ENCODE peak calls at places on chromosome 3, in four cellular contexts. One of them, this sample, is unnamed.

GRCh38 chr3:134392336-134392983 is 18.2 kb upstream of the AMOTL2 start:
- DNase-seq in K562: no peak
- DNase-seq in HepG2: no peak
- DNase-seq in HCT116: no peak
- DNase-seq in this sample: no peak

GRCh38 chr3:106215047-106215446 is 346.2 kb upstream of the CBLB start:
- DNase-seq in HepG2: no peak
- DNase-seq in K562: no peak
- DNase-seq in HCT116: no peak
- DNase-seq in this sample: no peak

GRCh38 chr3:156792114-156792513 is 34.0 kb upstream of the LEKR1 start:
- DNase-seq in K562: no peak
- DNase-seq in HCT116: no peak
- DNase-seq in HepG2: no peak
- DNase-seq in this sample: no peak

GRCh38 chr3:197801801-197802504 is 10.9 kb downstream of the LRCH3 start:
- DNase-seq in HepG2: no peak
- DNase-seq in K562: no peak
- DNase-seq in HCT116: no peak
- DNase-seq in this sample: no peak

GRCh38 chr3:4835616-4836043 is 143.6 kb upstream of the BHLHE40 start:
- DNase-seq in HCT116: no peak
- DNase-seq in K562: no peak
- DNase-seq in HepG2: no peak
- DNase-seq in this sample: no peak

GRCh38 chr3:135203026-135203425 is 408.0 kb downstream of the EPHB1 start:
- DNase-seq in K562: no peak
- DNase-seq in HCT116: no peak
- DNase-seq in HepG2: no peak
- DNase-seq in this sample: no peak

GRCh38 chr3:171566803-171567422 is 106.7 kb upstream of the TNIK start:
- DNase-seq in HepG2: peak; percentile 41
- DNase-seq in K562: peak; percentile 64
- DNase-seq in HCT116: peak; percentile 28
- DNase-seq in this sample: peak; percentile 50

GRCh38 chr3:123587399-123587798 is 2.5 kb upstream of the HACD2 start:
- DNase-seq in HCT116: no peak
- DNase-seq in HepG2: no peak
- DNase-seq in K562: no peak
- DNase-seq in this sample: no peak

GRCh38 chr3:194205675-194206133 is 69.8 kb downstream of the HES1 start:
- DNase-seq in K562: no peak
- DNase-seq in HCT116: peak; percentile 39
- DNase-seq in HepG2: no peak
- DNase-seq in this sample: peak; percentile 76

GRCh38 chr3:111156506-111156905 is 84.9 kb downstream of the NECTIN3 start:
- DNase-seq in K562: no peak
- DNase-seq in HepG2: no peak
- DNase-seq in HCT116: no peak
- DNase-seq in this sample: no peak

GRCh38 chr3:59654120-59654952 is 604.5 kb upstream of the CFAP20DC start:
- DNase-seq in HepG2: no peak
- DNase-seq in K562: no peak
- DNase-seq in HCT116: no peak
- DNase-seq in this sample: no peak

GRCh38 chr3:20145874-20146273 is 40.1 kb downstream of the SGO1 start:
- DNase-seq in K562: no peak
- DNase-seq in HepG2: no peak
- DNase-seq in HCT116: no peak
- DNase-seq in this sample: peak; percentile 17

GRCh38 chr3:191768421-191768820 is 307.5 kb downstream of the PYDC2 start:
- DNase-seq in HepG2: no peak
- DNase-seq in HCT116: no peak
- DNase-seq in K562: no peak
- DNase-seq in this sample: no peak

GRCh38 chr3:57109437-57110199 is 49.2 kb downstream of the SPATA12 start:
- DNase-seq in HepG2: no peak
- DNase-seq in HCT116: no peak
- DNase-seq in K562: no peak
- DNase-seq in this sample: no peak

GRCh38 chr3:158102660-158103085 is 3.5 kb downstream of the SHOX2 start:
- DNase-seq in HepG2: no peak
- DNase-seq in K562: no peak
- DNase-seq in HCT116: no peak
- DNase-seq in this sample: no peak

GRCh38 chr3:191246628-191247027 is 47.6 kb downstream of the OSTN start:
- DNase-seq in HepG2: no peak
- DNase-seq in K562: no peak
- DNase-seq in HCT116: peak; percentile 83
- DNase-seq in this sample: no peak

GRCh38 chr3:157045238-157045860 is 114.6 kb downstream of the CCNL1 start:
- DNase-seq in HCT116: no peak
- DNase-seq in K562: no peak
- DNase-seq in HepG2: no peak
- DNase-seq in this sample: no peak

GRCh38 chr3:72340056-72340455 is 508.2 kb downstream of the SHQ1 start:
- DNase-seq in HCT116: no peak
- DNase-seq in HepG2: no peak
- DNase-seq in K562: no peak
- DNase-seq in this sample: no peak

GRCh38 chr3:119098620-119099222 is 47.2 kb upstream of the TEX55 start:
- DNase-seq in HepG2: peak; percentile 18
- DNase-seq in K562: peak; percentile 19
- DNase-seq in HCT116: peak; percentile 13
- DNase-seq in this sample: peak; percentile 38

GRCh38 chr3:145776782-145777408 is 384.1 kb downstream of the PLOD2 start:
- DNase-seq in K562: peak; percentile 27
- DNase-seq in HepG2: peak; percentile 47
- DNase-seq in HCT116: peak; percentile 39
- DNase-seq in this sample: peak; percentile 10

GRCh38 chr3:72375237-72376154 is 472.7 kb downstream of the SHQ1 start:
- DNase-seq in HCT116: no peak
- DNase-seq in HepG2: no peak
- DNase-seq in K562: no peak
- DNase-seq in this sample: no peak

GRCh38 chr3:59752925-59753324 is 703.1 kb upstream of the CFAP20DC start:
- DNase-seq in HCT116: no peak
- DNase-seq in K562: no peak
- DNase-seq in HepG2: no peak
- DNase-seq in this sample: no peak

GRCh38 chr3:52346623-52347530 is 30.8 kb downstream of the DNAH1 start:
- DNase-seq in HepG2: no peak
- DNase-seq in K562: no peak
- DNase-seq in HCT116: no peak
- DNase-seq in this sample: no peak
- TF ChIP-seq ELF1 in HepG2: no peak
- TF ChIP-seq ELF1 in K562: no peak
- TF ChIP-seq ELF1 in HCT116: no peak
- TF ChIP-seq ELF1 in this sample: no peak

GRCh38 chr3:196419386-196419785 is 12.8 kb downstream of the UBXN7 start:
- DNase-seq in K562: no peak
- DNase-seq in HepG2: no peak
- DNase-seq in HCT116: no peak
- DNase-seq in this sample: no peak
- TF ChIP-seq ELF1 in K562: no peak
- TF ChIP-seq ELF1 in HepG2: no peak
- TF ChIP-seq ELF1 in HCT116: no peak
- TF ChIP-seq ELF1 in this sample: no peak

GRCh38 chr3:179730508-179730907 is 77.7 kb downstream of the USP13 start:
- DNase-seq in HCT116: no peak
- DNase-seq in K562: no peak
- DNase-seq in HepG2: no peak
- DNase-seq in this sample: no peak

GRCh38 chr3:179723617-179724016 is 70.8 kb downstream of the USP13 start:
- DNase-seq in HCT116: no peak
- DNase-seq in K562: no peak
- DNase-seq in HepG2: no peak
- DNase-seq in this sample: no peak

GRCh38 chr3:179729981-179730380 is 77.1 kb downstream of the USP13 start:
- DNase-seq in HepG2: no peak
- DNase-seq in K562: no peak
- DNase-seq in HCT116: no peak
- DNase-seq in this sample: no peak

GRCh38 chr3:179729086-179729485 is 76.2 kb downstream of the USP13 start:
- DNase-seq in K562: no peak
- DNase-seq in HCT116: no peak
- DNase-seq in HepG2: no peak
- DNase-seq in this sample: no peak

DNA sequence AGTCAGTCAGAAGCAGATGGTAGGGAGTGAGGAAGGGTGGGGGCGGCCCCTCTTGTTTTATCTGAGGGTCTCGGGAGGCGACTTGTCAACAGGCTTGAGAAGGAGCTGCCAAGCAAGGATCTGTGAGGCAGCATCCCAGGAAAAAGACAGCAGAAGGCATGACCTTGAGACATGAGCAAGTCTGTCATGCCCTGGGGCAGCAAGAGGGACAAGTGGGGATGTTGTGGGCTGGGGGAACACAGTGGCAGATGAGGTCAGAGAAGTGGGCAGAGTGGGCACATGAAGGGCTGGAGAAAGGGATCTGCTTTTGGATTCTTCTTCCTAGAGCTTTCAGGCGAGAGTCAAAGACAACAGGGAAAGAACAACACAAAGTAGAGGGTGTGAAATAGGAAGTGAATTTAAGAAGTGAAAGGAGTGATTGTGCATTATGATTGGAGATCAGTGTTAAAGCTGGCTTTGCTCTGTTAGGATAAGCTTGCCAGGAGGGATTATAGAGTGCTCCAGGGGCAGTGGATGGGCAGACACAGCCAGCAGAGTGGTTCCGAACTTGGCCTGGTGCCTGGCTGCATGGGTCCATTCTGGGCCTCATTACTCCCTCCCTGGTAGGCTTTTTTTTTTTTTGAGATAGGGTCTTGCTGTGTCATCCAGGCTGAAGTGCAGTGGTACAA is 73.4 kb downstream of the USP13 start:
- DNase-seq in HepG2: no peak
- DNase-seq in K562: no peak
- DNase-seq in HCT116: no peak
- DNase-seq in this sample: no peak
- TF ChIP-seq ELF1 in HepG2: no peak
- TF ChIP-seq ELF1 in K562: no peak
- TF ChIP-seq ELF1 in HCT116: no peak
- TF ChIP-seq ELF1 in this sample: no peak

GRCh38 chr3:164095949-164096348 is 982.3 kb downstream of the SI start:
- DNase-seq in K562: no peak
- DNase-seq in HepG2: no peak
- DNase-seq in HCT116: no peak
- DNase-seq in this sample: no peak

GRCh38 chr3:164096352-164096751 is 981.9 kb downstream of the SI start:
- DNase-seq in HCT116: no peak
- DNase-seq in HepG2: no peak
- DNase-seq in K562: no peak
- DNase-seq in this sample: no peak

GRCh38 chr3:164095279-164095678 is 983.0 kb downstream of the SI start:
- DNase-seq in K562: no peak
- DNase-seq in HCT116: no peak
- DNase-seq in HepG2: no peak
- DNase-seq in this sample: no peak

GRCh38 chr3:164094546-164094945 is 983.8 kb downstream of the SI start:
- DNase-seq in HCT116: no peak
- DNase-seq in HepG2: no peak
- DNase-seq in K562: no peak
- DNase-seq in this sample: no peak
- TF ChIP-seq ELF1 in HCT116: no peak
- TF ChIP-seq ELF1 in HepG2: no peak
- TF ChIP-seq ELF1 in K562: no peak
- TF ChIP-seq ELF1 in this sample: no peak

DNA sequence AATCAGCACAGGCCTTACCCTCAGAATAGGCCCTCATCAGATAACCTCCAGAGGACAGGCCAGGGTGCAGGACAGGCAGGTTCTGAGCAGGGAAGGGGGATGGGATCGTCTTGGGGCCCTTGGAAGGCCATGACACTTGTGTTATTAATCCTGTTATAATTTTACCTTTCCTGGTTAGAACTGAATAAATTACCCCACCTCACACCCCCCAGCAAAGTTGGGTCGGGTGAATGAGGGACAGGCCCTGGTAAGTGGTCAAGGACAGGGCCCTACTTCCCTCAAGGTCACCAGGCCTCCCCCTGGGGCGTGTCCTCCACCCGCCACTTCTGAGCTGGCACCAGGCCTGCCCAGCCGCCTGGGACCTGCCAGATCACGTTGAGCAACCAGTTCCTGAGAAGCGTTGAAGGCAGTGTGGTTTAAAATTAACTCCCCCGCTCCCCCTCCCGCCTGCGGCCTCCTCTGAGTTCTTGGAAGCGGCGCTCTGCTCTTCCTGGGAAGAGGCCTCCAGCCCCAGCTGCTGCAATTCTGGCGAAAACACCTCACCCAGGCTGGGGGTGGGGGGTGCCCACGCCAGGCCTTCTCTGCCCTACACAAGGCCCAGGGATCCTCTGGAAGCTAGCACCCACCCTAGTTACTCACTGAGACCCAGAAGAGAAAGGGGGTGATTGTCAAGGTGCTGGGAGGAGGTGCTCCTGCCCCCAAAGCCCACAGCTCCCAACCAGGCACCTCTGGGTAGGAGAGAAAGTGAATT is 10.6 kb downstream of the CISH start:
- DNase-seq in HCT116: peak; percentile 77
- DNase-seq in K562: peak; percentile 66
- DNase-seq in HepG2: peak; percentile 90
- DNase-seq in this sample: peak; percentile 91
- TF ChIP-seq ELF1 in HCT116: no peak
- TF ChIP-seq ELF1 in K562: no peak
- TF ChIP-seq ELF1 in HepG2: peak; percentile 78
- TF ChIP-seq ELF1 in this sample: no peak

GRCh38 chr3:169244119-169244864 is 419.2 kb downstream of the MECOM start:
- DNase-seq in HepG2: no peak
- DNase-seq in HCT116: no peak
- DNase-seq in K562: no peak
- DNase-seq in this sample: peak; percentile 16

GRCh38 chr3:169243579-169243978 is 419.9 kb downstream of the MECOM start:
- DNase-seq in HepG2: no peak
- DNase-seq in K562: no peak
- DNase-seq in HCT116: no peak
- DNase-seq in this sample: no peak

GRCh38 chr3:169243122-169243521 is 420.4 kb downstream of the MECOM start:
- DNase-seq in HepG2: no peak
- DNase-seq in HCT116: no peak
- DNase-seq in K562: no peak
- DNase-seq in this sample: no peak

GRCh38 chr3:169246158-169246557 is 417.4 kb downstream of the MECOM start:
- DNase-seq in HepG2: no peak
- DNase-seq in HCT116: no peak
- DNase-seq in K562: no peak
- DNase-seq in this sample: no peak

GRCh38 chr3:169245631-169246030 is 417.9 kb downstream of the MECOM start:
- DNase-seq in HepG2: no peak
- DNase-seq in K562: no peak
- DNase-seq in HCT116: no peak
- DNase-seq in this sample: no peak
- TF ChIP-seq ELF1 in HepG2: no peak
- TF ChIP-seq ELF1 in K562: no peak
- TF ChIP-seq ELF1 in HCT116: no peak
- TF ChIP-seq ELF1 in this sample: no peak

GRCh38 chr3:77342688-77343087 is 302.8 kb downstream of the ROBO2 start:
- DNase-seq in K562: no peak
- DNase-seq in HepG2: no peak
- DNase-seq in HCT116: no peak
- DNase-seq in this sample: no peak
- TF ChIP-seq ELF1 in K562: no peak
- TF ChIP-seq ELF1 in HepG2: no peak
- TF ChIP-seq ELF1 in HCT116: no peak
- TF ChIP-seq ELF1 in this sample: no peak